ENCODE peak calls at places on chromosomes 11 and 22, in seven cellular contexts. X, R, O, Z, T, H and U are unnamed samples.

GRCh38 chr11:1556278-1557167 is 15.5 kb downstream of the DUSP8 start:
- DNase-seq in X (no peak), Z (peak; percentile 58), T (no peak), H (no peak), R (no peak), O (no peak), U (no peak)

GRCh38 chr11:125312812-125313211 is 148.3 kb downstream of the PKNOX2 start:
- DNase-seq in O (no peak), H (no peak), Z (no peak), T (no peak), R (no peak), X (no peak), U (no peak)

GRCh38 chr11:84264066-84264465 is 977.9 kb upstream of the CCDC90B start:
- DNase-seq in T (no peak), Z (no peak), R (no peak), X (no peak), O (no peak), H (no peak), U (no peak)

GRCh38 chr11:95776859-95777258 is 12.7 kb downstream of the FAM76B start:
- DNase-seq in O (no peak), R (no peak), T (no peak), H (no peak), Z (no peak), X (no peak), U (no peak)

GRCh38 chr11:44911031-44911814 is 39.5 kb downstream of the TP53I11 start:
- DNase-seq in O (peak; percentile 95), R (peak; percentile 75), H (peak; percentile 81), X (peak; percentile 76), Z (peak; percentile 73), T (peak; percentile 88), U (peak; percentile 57)

GRCh38 chr11:12075822-12076821 is 34.3 kb upstream of the MICAL2 start:
- DNase-seq in Z (no peak), T (peak; percentile 98), H (no peak), X (no peak), R (peak; percentile 100), O (no peak), U (no peak)

GRCh38 chr11:67351275-67352005 is 1.9 kb downstream of the POLD4 start:
- DNase-seq in X (peak; percentile 55), T (peak; percentile 91), O (peak; percentile 64), Z (peak; percentile 77), R (peak; percentile 80), H (peak; percentile 74), U (peak; percentile 63)

GRCh38 chr22:44330188-44330726 is 17.5 kb upstream of the SHISAL1 start:
- DNase-seq in H (no peak), X (no peak), T (no peak), R (no peak), O (no peak), Z (no peak), U (no peak)

GRCh38 chr11:130737866-130738431 is 178.3 kb downstream of the SNX19 start:
- DNase-seq in R (peak; percentile 89), T (peak; percentile 94), H (no peak), O (no peak), Z (no peak), X (peak; percentile 78), U (no peak)

GRCh38 chr11:9765320-9766101 is 101.6 kb downstream of the SWAP70 start:
- DNase-seq in O (peak; percentile 75), Z (no peak), H (peak; percentile 68), T (peak; percentile 90), X (peak; percentile 73), R (peak; percentile 95), U (no peak)

GRCh38 chr22:39940757-39941305 is 19.4 kb upstream of the TMA7B start:
- DNase-seq in X (no peak), O (no peak), T (no peak), Z (no peak), H (no peak), R (no peak), U (no peak)

GRCh38 chr11:111745719-111746504 is 20.3 kb downstream of the PPP2R1B start:
- DNase-seq in R (peak; percentile 75), O (no peak), X (no peak), T (peak; percentile 60), Z (no peak), H (no peak), U (no peak)

GRCh38 chr11:12377824-12378593 is 638 bp downstream of the PARVA start:
- DNase-seq in R (peak; percentile 71), H (peak; percentile 78), O (peak; percentile 72), X (peak; percentile 74), Z (peak; percentile 91), T (peak; percentile 91), U (no peak)

GRCh38 chr11:61730222-61730994 is 22.0 kb upstream of the MYRF start:
- DNase-seq in X (no peak), R (no peak), Z (no peak), H (no peak), O (no peak), T (no peak), U (no peak)

GRCh38 chr11:12245091-12245490 is 132.3 kb upstream of the PARVA start:
- DNase-seq in X (no peak), R (no peak), Z (no peak), H (no peak), T (peak; percentile 53), O (no peak), U (no peak)

GRCh38 chr11:2276280-2276998 is 6.1 kb upstream of the ASCL2 start:
- DNase-seq in T (no peak), O (no peak), X (no peak), Z (peak; percentile 35), R (no peak), H (no peak), U (no peak)

GRCh38 chr11:8357891-8358566 is 94.4 kb upstream of the LMO1 start:
- DNase-seq in H (no peak), Z (peak; percentile 50), R (no peak), O (no peak), T (no peak), X (no peak), U (no peak)

GRCh38 chr11:77107950-77108349 is 5.3 kb downstream of the OMP start:
- DNase-seq in R (peak; percentile 95), H (no peak), T (peak; percentile 94), Z (peak; percentile 73), X (no peak), O (no peak), U (no peak)

GRCh38 chr22:47086596-47087248 is 324.3 kb downstream of the TBC1D22A start:
- DNase-seq in H (no peak), Z (no peak), R (no peak), X (no peak), O (no peak), T (no peak), U (no peak)

GRCh38 chr11:75191330-75191717 is 40.4 kb downstream of the SLCO2B1 start:
- DNase-seq in H (no peak), T (no peak), Z (peak; percentile 58), X (no peak), O (peak; percentile 50), R (no peak), U (no peak)

GRCh38 chr22:46491936-46492335 is 45.5 kb downstream of the CELSR1 start:
- DNase-seq in Z (no peak), X (no peak), H (no peak), R (peak; percentile 19), O (no peak), T (peak; percentile 35), U (no peak)

GRCh38 chr11:134037093-134037908 is 31.6 kb upstream of the JAM3 start:
- DNase-seq in O (peak; percentile 78), Z (peak; percentile 83), T (peak; percentile 82), H (peak; percentile 69), R (peak; percentile 59), X (peak; percentile 81), U (peak; percentile 27)

GRCh38 chr11:108568183-108568858 is 25.2 kb downstream of the EXPH5 start:
- DNase-seq in R (no peak), X (peak; percentile 16), T (no peak), O (no peak), Z (no peak), H (no peak), U (no peak)

GRCh38 chr11:73291781-73292180 is 16.3 kb upstream of the ARHGEF17 start:
- DNase-seq in T (no peak), X (no peak), R (no peak), Z (no peak), H (no peak), O (no peak), U (no peak)

GRCh38 chr11:114279778-114280532 is 16.2 kb upstream of the NNMT start:
- DNase-seq in Z (no peak), H (no peak), X (no peak), O (no peak), T (peak; percentile 83), R (peak; percentile 61), U (no peak)

GRCh38 chr11:12556788-12557384 is 117.3 kb upstream of the TEAD1 start:
- DNase-seq in T (peak; percentile 99), H (no peak), X (peak; percentile 82), O (no peak), Z (no peak), R (peak; percentile 96), U (no peak)

GRCh38 chr11:128448487-128448886 is 138.9 kb downstream of the ETS1 start:
- DNase-seq in H (peak; percentile 95), O (no peak), X (no peak), T (peak; percentile 59), R (peak; percentile 87), Z (no peak), U (no peak)

GRCh38 chr11:126337472-126338241 is 17.8 kb upstream of the ST3GAL4 start:
- DNase-seq in X (no peak), R (no peak), O (no peak), H (no peak), Z (peak; percentile 57), T (no peak), U (no peak)
- TF ChIP-seq CTCF in X (no peak), R (no peak), O (no peak), H (no peak), Z (no peak), T (no peak), U (no peak)

DNA sequence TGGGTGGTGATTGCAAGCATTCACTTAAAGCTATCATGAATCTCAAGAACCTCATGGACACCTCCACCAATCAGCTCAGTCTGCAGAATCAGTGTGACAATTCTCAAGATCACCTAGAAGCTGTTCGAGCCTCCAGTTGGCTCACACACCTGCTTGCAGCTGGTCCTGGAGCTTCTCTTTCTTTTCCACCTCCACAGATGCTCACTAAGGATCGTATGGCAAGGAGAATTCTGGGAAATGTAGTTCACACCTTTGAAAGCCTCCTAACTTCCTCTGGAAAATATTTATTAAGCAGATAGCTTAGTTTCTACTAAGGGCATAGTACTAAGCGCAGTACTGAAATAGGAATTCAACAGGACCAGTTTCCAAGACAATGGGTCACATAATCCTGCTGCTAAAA is 26.2 kb downstream of the FSHB start:
- DNase-seq in O (no peak), H (no peak), R (no peak), Z (no peak), X (no peak), T (no peak), U (no peak)
- TF ChIP-seq CTCF in O (no peak), H (no peak), R (no peak), Z (no peak), X (no peak), T (no peak), U (no peak)

DNA sequence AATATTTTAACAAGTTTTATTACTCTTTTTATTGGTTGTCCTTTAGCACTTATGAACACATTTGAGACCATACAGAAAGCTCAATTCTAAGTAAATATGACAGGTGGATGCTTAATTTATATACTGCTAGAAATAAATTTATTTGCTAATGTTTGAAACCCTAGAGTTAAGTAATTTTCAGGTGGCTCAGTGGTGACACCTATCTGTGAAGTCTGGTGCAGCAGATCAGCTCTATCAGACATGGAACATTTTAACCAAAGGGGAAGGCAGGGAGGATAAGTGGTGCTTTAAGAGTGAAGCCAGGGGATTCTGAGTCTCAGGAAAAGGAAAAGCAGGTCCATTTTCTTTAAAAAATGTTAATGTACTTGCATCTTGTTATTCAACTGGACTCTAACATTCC is 175.8 kb downstream of the DSCAML1 start:
- DNase-seq in Z (no peak), H (no peak), O (no peak), T (peak; percentile 43), R (peak; percentile 18), X (no peak), U (no peak)
- TF ChIP-seq CTCF in Z (peak; percentile 35), H (peak; percentile 47), O (peak; percentile 20), T (peak; percentile 45), R (peak; percentile 61), X (peak; percentile 53), U (no peak)

GRCh38 chr11:57335343-57336110 is at the start of gene SSRP1:
- DNase-seq in T (peak; percentile 94), R (peak; percentile 83), X (peak; percentile 90), H (peak; percentile 92), Z (peak; percentile 94), O (peak; percentile 82), U (peak; percentile 77)
- TF ChIP-seq CTCF in T (no peak), R (no peak), X (no peak), H (no peak), Z (no peak), O (no peak), U (no peak)